ENCODE peak calls at places on chromosomes 11 and 22, in five cellular contexts. H is A549; R is CD4-positive, alpha-beta T cell; O is lung; K is right cardiac atrium. N is an unnamed sample.

GRCh38 chr11:6647282-6647679 is 8.3 kb downstream of the DCHS1 start:
- ATAC-seq in H (no peak), R (no peak), O (no peak), K (peak), N (peak)

GRCh38 chr11:78419327-78419726 is 1.7 kb upstream of the GAB2 start:
- ATAC-seq in H (peak), R (no peak), O (no peak), K (peak), N (peak)

GRCh38 chr11:67118059-67118766 is 850 bp upstream of the KDM2A start:
- ATAC-seq in H (peak), R (peak), O (peak), K (peak), N (no peak)

GRCh38 chr11:44241851-44242250 is 68.1 kb downstream of the ALX4 start:
- ATAC-seq in H (no peak), R (no peak), O (no peak), K (peak), N (no peak)

GRCh38 chr11:45853616-45854219 is 6.4 kb downstream of the CRY2 start:
- ATAC-seq in H (no peak), R (no peak), O (no peak), K (peak), N (no peak)

GRCh38 chr11:65309006-65309405 is 5.7 kb upstream of the CDC42EP2 start:
- ATAC-seq in H (no peak), R (no peak), O (no peak), K (peak), N (peak)

GRCh38 chr22:36165161-36165560 is 4.6 kb upstream of the APOL3 start:
- ATAC-seq in H (no peak), R (no peak), O (no peak), K (no peak), N (no peak)

GRCh38 chr11:100576044-100577021 is 110.8 kb upstream of the ARHGAP42 start:
- ATAC-seq in H (peak), R (no peak), O (peak), K (peak), N (no peak)

GRCh38 chr11:41189711-41190477 is 269.6 kb downstream of the LRRC4C start:
- ATAC-seq in H (no peak), R (no peak), O (no peak), K (no peak), N (no peak)

GRCh38 chr11:133306019-133306418 is 226.3 kb downstream of the OPCML start:
- ATAC-seq in H (no peak), R (no peak), O (no peak), K (no peak), N (no peak)

GRCh38 chr11:79419120-79419519 is 21.7 kb downstream of the TENM4 start:
- ATAC-seq in H (peak), R (no peak), O (peak), K (no peak), N (no peak)

GRCh38 chr22:28500005-28500404 is 179.6 kb downstream of the TTC28 start:
- ATAC-seq in H (no peak), R (no peak), O (no peak), K (no peak), N (no peak)

GRCh38 chr22:42375982-42376381 is 56.2 kb downstream of the NFAM1 start:
- ATAC-seq in H (no peak), R (no peak), O (peak), K (peak), N (no peak)

GRCh38 chr11:123086315-123086714 is 24.4 kb upstream of the HSPA8 start:
- ATAC-seq in H (no peak), R (no peak), O (no peak), K (no peak), N (no peak)

GRCh38 chr11:69912911-69913451 is 93.8 kb upstream of the FGF3 start:
- ATAC-seq in H (peak), R (no peak), O (no peak), K (no peak), N (no peak)

GRCh38 chr22:35335468-35335867 is 35.8 kb downstream of the TOM1 start:
- ATAC-seq in H (peak), R (no peak), O (no peak), K (no peak), N (no peak)

GRCh38 chr22:38924197-38924952 is 33.0 kb upstream of the APOBEC3A start:
- ATAC-seq in H (peak), R (no peak), O (peak), K (peak), N (peak)

GRCh38 chr11:9071694-9072093 is 19.7 kb downstream of the SCUBE2 start:
- ATAC-seq in H (no peak), R (no peak), O (no peak), K (no peak), N (no peak)

GRCh38 chr22:20105456-20106204 is 10.3 kb upstream of the RANBP1 start:
- ATAC-seq in H (no peak), R (no peak), O (no peak), K (no peak), N (no peak)

GRCh38 chr11:71066311-71066710 is 186.1 kb downstream of the SHANK2 start:
- ATAC-seq in H (no peak), R (no peak), O (no peak), K (no peak), N (no peak)

GRCh38 chr11:36162909-36163434 is 126.3 kb downstream of the COMMD9 start:
- ATAC-seq in H (no peak), R (no peak), O (no peak), K (peak), N (no peak)

GRCh38 chr22:30393885-30394284 is 2.9 kb upstream of the SEC14L2 start:
- ATAC-seq in H (no peak), R (no peak), O (no peak), K (no peak), N (no peak)
- H3K27ac ChIP-seq in H (no peak), R (no peak), O (no peak), K (no peak), N (no peak)

DNA sequence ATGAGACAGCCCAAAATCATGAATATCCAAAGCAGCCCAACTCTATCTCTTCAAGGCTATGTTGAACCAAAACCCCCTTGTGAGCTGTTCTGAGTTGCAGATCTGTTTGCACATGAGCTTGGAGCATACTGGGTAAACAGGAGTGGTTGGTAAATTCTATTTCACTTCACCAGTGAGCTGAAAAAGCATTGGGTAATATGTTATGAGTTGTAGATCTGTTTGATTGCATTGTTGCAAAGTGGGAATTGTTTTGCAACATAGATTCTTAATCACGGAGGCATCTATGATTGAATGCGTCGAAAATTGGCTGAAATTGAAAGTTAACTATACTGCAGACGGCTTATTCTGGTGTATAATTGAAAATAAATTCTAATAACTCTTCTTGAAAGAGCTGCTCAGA is 263.6 kb downstream of the NTM start:
- ATAC-seq in H (no peak), R (no peak), O (no peak), K (no peak), N (no peak)
- H3K27ac ChIP-seq in H (no peak), R (no peak), O (no peak), K (no peak), N (no peak)

DNA sequence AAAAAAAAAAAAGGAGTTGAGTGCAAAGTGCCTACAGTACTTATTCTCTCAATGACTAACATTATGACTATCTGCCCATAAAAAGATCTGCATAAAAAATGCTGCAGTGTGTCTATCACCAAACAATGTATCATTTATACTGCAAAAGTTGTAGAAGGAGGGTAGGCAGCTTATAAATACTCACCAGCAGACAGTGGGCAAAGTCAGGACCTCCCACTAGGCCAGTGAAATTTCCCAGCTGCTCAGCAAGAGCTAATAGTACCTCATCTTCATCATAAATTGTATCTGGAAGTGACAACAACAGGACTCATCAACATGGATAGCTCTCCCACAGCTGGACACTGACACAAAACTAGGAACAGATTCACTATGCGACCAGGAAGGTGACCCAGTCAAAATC is 1.6 kb downstream of the PPP2R1B start:
- ATAC-seq in H (no peak), R (no peak), O (no peak), K (no peak), N (no peak)
- H3K27ac ChIP-seq in H (no peak), R (no peak), O (no peak), K (no peak), N (no peak)

DNA sequence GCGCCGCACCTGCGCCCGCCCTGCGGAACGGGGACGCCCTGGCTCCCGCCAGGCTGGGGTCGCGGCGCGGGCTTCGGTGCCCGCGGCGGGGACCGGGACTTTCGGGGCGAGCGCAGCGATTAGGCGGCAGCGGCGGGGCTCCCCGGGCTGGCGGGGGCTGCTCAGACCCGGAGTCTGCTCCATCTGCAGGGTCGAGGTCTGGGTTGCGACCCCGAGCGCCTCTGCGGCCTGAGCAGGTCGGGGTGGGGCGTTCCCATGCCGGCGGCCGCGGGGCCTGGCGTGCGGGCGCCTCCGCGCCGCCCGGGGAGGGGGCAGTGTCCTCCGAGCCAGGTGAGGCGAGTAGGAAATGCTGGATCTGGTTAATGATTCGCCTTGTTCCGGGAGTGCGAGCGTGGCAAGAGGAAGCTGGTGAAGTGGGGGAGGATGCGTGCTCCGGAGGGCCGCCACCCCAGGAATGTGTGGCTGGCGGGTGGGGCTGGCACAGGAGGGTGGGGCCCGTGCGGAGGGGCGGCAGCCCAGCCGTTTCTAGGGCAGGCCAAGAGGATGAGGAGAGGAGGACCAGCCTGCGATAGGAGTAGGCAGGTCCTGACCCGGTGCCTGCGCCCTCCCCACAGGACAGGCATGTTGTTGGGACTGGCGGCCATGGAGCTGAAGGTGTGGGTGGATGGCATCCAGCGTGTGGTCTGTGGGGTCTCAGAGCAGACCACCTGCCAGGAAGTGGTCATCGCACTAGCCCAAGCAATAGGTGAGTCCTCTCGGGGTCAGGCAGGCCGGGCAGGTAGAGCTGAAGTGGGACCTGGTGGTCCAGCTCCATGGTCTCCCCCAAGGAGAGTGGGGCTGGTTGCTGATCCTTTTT is 606 bp downstream of the RASSF7 start:
- ATAC-seq in H (peak), R (peak), O (peak), K (peak), N (peak)
- H3K27ac ChIP-seq in H (peak), R (peak), O (peak), K (no peak), N (peak)

DNA sequence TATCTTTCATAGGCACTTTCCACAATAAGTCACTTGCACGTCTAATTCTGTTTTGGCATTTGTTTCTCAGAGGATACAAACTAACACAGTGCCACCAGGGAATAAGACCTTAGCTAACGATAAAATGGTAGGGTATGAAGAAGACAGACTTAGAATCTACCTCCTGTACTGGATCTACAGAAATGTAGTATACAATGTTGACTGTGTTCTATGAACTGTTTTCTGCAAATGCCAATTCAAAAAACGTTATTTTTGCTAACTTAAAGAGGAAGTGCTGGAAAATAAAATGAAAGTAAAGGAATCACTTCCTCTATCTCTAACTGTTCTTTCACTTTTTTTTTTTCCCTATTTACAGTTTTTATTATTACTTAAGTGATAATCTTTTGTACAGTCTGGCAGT is 17.8 kb upstream of the PDE3B start:
- ATAC-seq in H (no peak), R (no peak), O (no peak), K (no peak), N (no peak)
- H3K27ac ChIP-seq in H (no peak), R (no peak), O (no peak), K (no peak), N (no peak)

GRCh38 chr11:60589611-60590010 is 74.4 kb downstream of the MS4A13 start:
- ATAC-seq in H (no peak), R (no peak), O (no peak), K (no peak), N (no peak)

GRCh38 chr11:60594998-60595637 is 79.9 kb downstream of the MS4A13 start:
- ATAC-seq in H (no peak), R (no peak), O (no peak), K (no peak), N (no peak)
- H3K27ac ChIP-seq in H (no peak), R (no peak), O (no peak), K (no peak), N (no peak)